ENCODE peak calls at places on chromosome 20, in five cellular contexts. One of them, this sample, is unnamed.

GRCh38 chr20:38878798-38879197 is 47.4 kb upstream of the FAM83D start:
- DNase-seq in nephron progenitor cell: peak
- DNase-seq in HT1080: peak
- DNase-seq in T-helper 1 cell: no peak
- DNase-seq in HTR-8/SVneo: peak
- DNase-seq in this sample: peak

GRCh38 chr20:40952231-40952630 is 76.4 kb upstream of the TOP1 start:
- DNase-seq in nephron progenitor cell: no peak
- DNase-seq in HT1080: no peak
- DNase-seq in T-helper 1 cell: no peak
- DNase-seq in HTR-8/SVneo: no peak
- DNase-seq in this sample: no peak

GRCh38 chr20:17663486-17663885 is 18.6 kb downstream of the RRBP1 start:
- DNase-seq in nephron progenitor cell: no peak
- DNase-seq in HT1080: no peak
- DNase-seq in T-helper 1 cell: no peak
- DNase-seq in HTR-8/SVneo: no peak
- DNase-seq in this sample: no peak

GRCh38 chr20:843908-844307 is 10.4 kb downstream of the FAM110A start:
- DNase-seq in nephron progenitor cell: no peak
- DNase-seq in HT1080: no peak
- DNase-seq in T-helper 1 cell: no peak
- DNase-seq in HTR-8/SVneo: no peak
- DNase-seq in this sample: no peak

GRCh38 chr20:56350842-56351241 is 7.9 kb upstream of the FAM210B start:
- DNase-seq in nephron progenitor cell: no peak
- DNase-seq in HT1080: peak
- DNase-seq in T-helper 1 cell: no peak
- DNase-seq in HTR-8/SVneo: no peak
- DNase-seq in this sample: no peak

GRCh38 chr20:44615169-44615791 is 32.9 kb downstream of the PKIG start:
- DNase-seq in nephron progenitor cell: no peak
- DNase-seq in HT1080: no peak
- DNase-seq in T-helper 1 cell: no peak
- DNase-seq in HTR-8/SVneo: no peak
- DNase-seq in this sample: peak

GRCh38 chr20:25038591-25039015 is 19.3 kb downstream of the ACSS1 start:
- DNase-seq in nephron progenitor cell: no peak
- DNase-seq in HT1080: no peak
- DNase-seq in T-helper 1 cell: no peak
- DNase-seq in HTR-8/SVneo: no peak
- DNase-seq in this sample: no peak

GRCh38 chr20:23367770-23368169 is 5.8 kb downstream of the GZF1 start:
- DNase-seq in nephron progenitor cell: no peak
- DNase-seq in HT1080: no peak
- DNase-seq in T-helper 1 cell: no peak
- DNase-seq in HTR-8/SVneo: no peak
- DNase-seq in this sample: no peak

GRCh38 chr20:24782801-24783630 is 166.1 kb upstream of the CST7 start:
- DNase-seq in nephron progenitor cell: peak
- DNase-seq in HT1080: no peak
- DNase-seq in T-helper 1 cell: no peak
- DNase-seq in HTR-8/SVneo: no peak
- DNase-seq in this sample: no peak

GRCh38 chr20:2507464-2507863 is 1.3 kb downstream of the ZNF343 start:
- DNase-seq in nephron progenitor cell: no peak
- DNase-seq in HT1080: no peak
- DNase-seq in T-helper 1 cell: no peak
- DNase-seq in HTR-8/SVneo: no peak
- DNase-seq in this sample: no peak

GRCh38 chr20:41248371-41249024 is 69.0 kb downstream of the ZHX3 start:
- DNase-seq in nephron progenitor cell: no peak
- DNase-seq in HT1080: peak
- DNase-seq in T-helper 1 cell: no peak
- DNase-seq in HTR-8/SVneo: no peak
- DNase-seq in this sample: no peak

GRCh38 chr20:60326821-60327220 is 368.6 kb downstream of the CDH26 start:
- DNase-seq in nephron progenitor cell: no peak
- DNase-seq in HT1080: no peak
- DNase-seq in T-helper 1 cell: no peak
- DNase-seq in HTR-8/SVneo: no peak
- DNase-seq in this sample: no peak

GRCh38 chr20:9412309-9412708 is 102.1 kb upstream of the LAMP5 start:
- DNase-seq in nephron progenitor cell: no peak
- DNase-seq in HT1080: no peak
- DNase-seq in T-helper 1 cell: no peak
- DNase-seq in HTR-8/SVneo: no peak
- DNase-seq in this sample: no peak